ENCODE peak calls at places on chromosomes 5 and 9, in nine cellular contexts. K is mammary epithelial cell, X is kidney, L is heart right ventricle, H is heart left ventricle, S is GM23248, W is pancreas, R is Peyer's patch, N is cardiac muscle cell. M is an unnamed sample.

GRCh38 chr5:130045334-130045733 is 141.1 kb downstream of the CHSY3 start:
- DNase-seq in K (peak; percentile 66), X (no peak), L (no peak), H (no peak), S (no peak), W (no peak), R (no peak), N (no peak), M (no peak)

GRCh38 chr9:127848756-127849504 is 5.5 kb downstream of the ENG start:
- DNase-seq in K (no peak), X (no peak), L (no peak), H (no peak), S (no peak), W (no peak), R (no peak), N (no peak), M (no peak)

GRCh38 chr9:78032599-78033457 is 1.2 kb upstream of the GNAQ start:
- DNase-seq in K (no peak), X (no peak), L (no peak), H (no peak), S (no peak), W (no peak), R (peak; percentile 50), N (no peak), M (no peak)

GRCh38 chr9:138097501-138097991 is 220.0 kb downstream of the CACNA1B start:
- DNase-seq in K (no peak), X (peak; percentile 35), L (no peak), H (no peak), S (no peak), W (no peak), R (peak; percentile 33), N (no peak), M (no peak)

GRCh38 chr5:132099073-132099748 is 25.6 kb downstream of the CSF2 start:
- DNase-seq in K (no peak), X (no peak), L (no peak), H (no peak), S (peak; percentile 53), W (no peak), R (no peak), N (no peak), M (peak; percentile 26)

GRCh38 chr5:91079037-91079436 is 304.1 kb downstream of the ARRDC3 start:
- DNase-seq in K (peak; percentile 61), X (no peak), L (no peak), H (no peak), S (no peak), W (no peak), R (no peak), N (no peak), M (no peak)

GRCh38 chr5:10747678-10748622 is 13.1 kb downstream of the DAP start:
- DNase-seq in K (no peak), X (no peak), L (no peak), H (no peak), S (no peak), W (peak; percentile 56), R (no peak), N (no peak), M (no peak)

GRCh38 chr9:112203536-112203935 is 28.4 kb upstream of the SUSD1 start:
- DNase-seq in K (peak; percentile 60), X (no peak), L (no peak), H (no peak), S (peak; percentile 66), W (no peak), R (no peak), N (peak; percentile 58), M (no peak)

GRCh38 chr5:79842006-79842881 is 148.8 kb downstream of the MTX3 start:
- DNase-seq in K (no peak), X (no peak), L (no peak), H (no peak), S (no peak), W (no peak), R (no peak), N (no peak), M (no peak)

GRCh38 chr9:101451498-101451897 is 15.9 kb upstream of the ALDOB start:
- DNase-seq in K (no peak), X (no peak), L (no peak), H (no peak), S (no peak), W (no peak), R (no peak), N (no peak), M (no peak)

GRCh38 chr9:121992571-121993212 is 100.4 kb downstream of the TTLL11 start:
- DNase-seq in K (peak; percentile 60), X (no peak), L (peak; percentile 67), H (peak; percentile 71), S (peak; percentile 86), W (peak; percentile 63), R (peak; percentile 79), N (peak; percentile 84), M (peak; percentile 36)

GRCh38 chr9:87564706-87565335 is 67.2 kb downstream of the DAPK1 start:
- DNase-seq in K (no peak), X (no peak), L (no peak), H (no peak), S (no peak), W (no peak), R (no peak), N (no peak), M (no peak)

GRCh38 chr9:91361294-91362201 is at the start of gene AUH:
- DNase-seq in K (peak; percentile 65), X (peak; percentile 95), L (peak; percentile 79), H (peak; percentile 88), S (peak; percentile 94), W (peak; percentile 90), R (peak; percentile 93), N (peak; percentile 85), M (peak; percentile 76)

GRCh38 chr9:130472184-130472705 is 27.5 kb downstream of the ASS1 start:
- DNase-seq in K (no peak), X (no peak), L (no peak), H (no peak), S (no peak), W (no peak), R (no peak), N (no peak), M (no peak)
- H3K27ac ChIP-seq in K (no peak overlapping the region), X (no peak overlapping the region), L (no peak overlapping the region), H (no peak overlapping the region), S (no peak overlapping the region), W (no peak overlapping the region), R (no peak overlapping the region), N (no peak overlapping the region), M (no peak overlapping the region)

GRCh38 chr5:89211836-89212235 is 328.9 kb upstream of the MEF2C start:
- DNase-seq in K (peak; percentile 70), X (no peak), L (no peak), H (no peak), S (peak; percentile 89), W (no peak), R (no peak), N (peak; percentile 80), M (no peak)

GRCh38 chr5:89218364-89218763 is 335.4 kb upstream of the MEF2C start:
- DNase-seq in K (no peak), X (no peak), L (no peak), H (no peak), S (no peak), W (no peak), R (no peak), N (no peak), M (no peak)

GRCh38 chr5:89208392-89208791 is 325.4 kb upstream of the MEF2C start:
- DNase-seq in K (no peak), X (no peak), L (no peak), H (no peak), S (no peak), W (no peak), R (no peak), N (no peak), M (no peak)

GRCh38 chr5:89213584-89213983 is 330.6 kb upstream of the MEF2C start:
- DNase-seq in K (no peak), X (no peak), L (peak; percentile 47), H (peak; percentile 68), S (peak; percentile 76), W (no peak), R (no peak), N (peak; percentile 68), M (no peak)
- H3K4me1 ChIP-seq in K (peaks cover 9% of the 10 kb centered on the region), X (no peaks in the 10 kb centered on the region), L (no peaks in the 10 kb centered on the region), H (no peaks in the 10 kb centered on the region), S (peaks cover 16% of the 10 kb centered on the region), W (no peaks in the 10 kb centered on the region), R (no peaks in the 10 kb centered on the region), N (no peaks in the 10 kb centered on the region), M (no peaks in the 10 kb centered on the region)

DNA sequence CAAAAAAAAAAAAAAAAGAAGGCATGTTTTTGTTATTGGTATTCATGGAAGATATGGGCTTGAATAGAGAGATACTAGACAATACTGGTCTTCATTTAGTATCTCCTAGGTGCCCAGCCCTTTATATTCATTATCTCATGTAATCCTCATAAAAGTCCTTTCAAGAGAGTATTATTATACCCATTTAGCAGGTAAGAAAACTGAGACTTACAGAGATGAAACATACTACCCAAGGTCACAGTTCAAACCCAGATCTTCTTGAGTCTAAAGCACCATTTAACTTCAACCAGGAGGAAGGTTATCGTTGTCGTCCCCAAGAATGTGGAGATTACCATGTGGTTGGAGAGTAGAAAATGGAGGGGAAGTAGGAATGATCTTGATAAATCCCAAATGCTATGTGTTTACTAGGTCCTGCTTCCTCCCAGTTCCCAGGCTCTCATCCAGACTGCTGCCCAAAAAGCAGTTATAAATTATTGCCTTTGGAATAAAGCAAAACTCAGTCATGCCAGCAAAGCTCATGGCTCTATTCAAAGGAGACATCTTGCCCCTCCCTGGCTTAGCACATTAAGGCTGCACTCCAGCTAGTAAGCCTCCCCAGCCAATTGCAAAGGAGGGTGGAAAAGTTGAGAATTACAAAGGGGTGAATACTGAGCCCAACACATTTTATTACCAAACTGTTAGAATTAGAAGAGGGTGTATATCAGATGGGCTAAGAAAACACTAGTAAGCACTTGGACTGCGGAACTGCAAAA is 163.9 kb downstream of the PIK3R1 start:
- DNase-seq in K (no peak), X (no peak), L (no peak), H (no peak), S (no peak), W (no peak), R (no peak), N (no peak), M (no peak)
- H3K27ac ChIP-seq in K (no peak overlapping the region), X (no peak overlapping the region), L (no peak overlapping the region), H (no peak overlapping the region), S (no peak overlapping the region), W (no peak overlapping the region), R (no peak overlapping the region), N (no peak overlapping the region), M (no peak overlapping the region)

DNA sequence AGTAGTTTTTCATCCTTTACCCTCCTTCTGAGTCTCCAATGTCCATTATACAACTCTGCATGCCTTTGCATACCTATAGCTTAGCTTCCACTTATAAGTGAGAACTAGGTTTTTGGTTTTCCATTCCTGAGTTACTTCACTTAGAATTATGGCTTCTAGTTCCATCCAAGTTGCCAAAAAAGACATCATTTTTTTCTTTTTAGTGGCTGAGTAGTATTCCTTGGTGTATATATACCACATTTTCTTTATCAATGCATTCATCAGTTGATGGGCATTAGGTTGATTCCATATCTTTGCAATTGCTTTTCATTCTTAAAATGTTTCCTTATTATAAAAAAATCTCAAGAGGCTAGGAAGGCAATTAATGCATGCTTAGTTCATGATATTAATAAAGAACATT is 105.3 kb downstream of the FRMD3 start:
- DNase-seq in K (no peak), X (no peak), L (no peak), H (no peak), S (no peak), W (no peak), R (no peak), N (no peak), M (no peak)
- H3K4me1 ChIP-seq in K (no peaks in the 10 kb centered on the region), X (peaks cover 42% of the 10 kb centered on the region), L (peaks cover 19% of the 10 kb centered on the region), H (peaks cover 25% of the 10 kb centered on the region), S (peaks cover 13% of the 10 kb centered on the region), W (peaks cover 17% of the 10 kb centered on the region), R (no peaks in the 10 kb centered on the region), N (peaks cover 6% of the 10 kb centered on the region), M (no peaks in the 10 kb centered on the region)